ENCODE peak calls at places on chromosome 20, in four cellular contexts. One of them, this sample, is unnamed.

GRCh38 chr20:44589522-44589921 is 7.1 kb downstream of the PKIG start:
- DNase-seq in DND-41: no peak
- DNase-seq in fibroblast of lung: no peak
- DNase-seq in keratinocyte: no peak
- DNase-seq in this sample: no peak

GRCh38 chr20:43846516-43846905 is 68.1 kb upstream of the TOX2 start:
- DNase-seq in fibroblast of lung: no peak
- DNase-seq in keratinocyte: no peak
- DNase-seq in DND-41: peak; percentile 30
- DNase-seq in this sample: no peak

GRCh38 chr20:41524980-41525613 is 93.1 kb downstream of the CHD6 start:
- DNase-seq in keratinocyte: no peak
- DNase-seq in DND-41: no peak
- DNase-seq in fibroblast of lung: peak; percentile 4
- DNase-seq in this sample: no peak

GRCh38 chr20:51712501-51713212 is 55.5 kb downstream of the ATP9A start:
- DNase-seq in keratinocyte: no peak
- DNase-seq in fibroblast of lung: peak; percentile 51
- DNase-seq in DND-41: no peak
- DNase-seq in this sample: no peak

GRCh38 chr20:1566701-1567100 is 9.2 kb upstream of the SIRPD start:
- DNase-seq in DND-41: no peak
- DNase-seq in keratinocyte: peak; percentile 50
- DNase-seq in fibroblast of lung: no peak
- DNase-seq in this sample: no peak

GRCh38 chr20:48194578-48194977 is 409.3 kb upstream of the SULF2 start:
- DNase-seq in fibroblast of lung: no peak
- DNase-seq in keratinocyte: no peak
- DNase-seq in DND-41: no peak
- DNase-seq in this sample: no peak

GRCh38 chr20:58511861-58512260 is 3.3 kb downstream of the APCDD1L start:
- DNase-seq in fibroblast of lung: peak; percentile 43
- DNase-seq in keratinocyte: no peak
- DNase-seq in DND-41: no peak
- DNase-seq in this sample: no peak

GRCh38 chr20:43404880-43405279 is 52.8 kb upstream of the SRSF6 start:
- DNase-seq in fibroblast of lung: no peak
- DNase-seq in keratinocyte: no peak
- DNase-seq in DND-41: no peak
- DNase-seq in this sample: peak; percentile 2

GRCh38 chr20:11375966-11376365 is 541.7 kb upstream of the BTBD3 start:
- DNase-seq in keratinocyte: no peak
- DNase-seq in fibroblast of lung: no peak
- DNase-seq in DND-41: no peak
- DNase-seq in this sample: no peak

GRCh38 chr20:18628330-18628941 is 40.6 kb downstream of the DTD1 start:
- DNase-seq in DND-41: peak; percentile 12
- DNase-seq in keratinocyte: no peak
- DNase-seq in fibroblast of lung: no peak
- DNase-seq in this sample: peak; percentile 22

GRCh38 chr20:30811896-30812671 is 445.4 kb upstream of the DEFB115 start:
- DNase-seq in fibroblast of lung: peak; percentile 49
- DNase-seq in keratinocyte: no peak
- DNase-seq in DND-41: no peak
- DNase-seq in this sample: peak; percentile 27

GRCh38 chr20:4225778-4226177 is 210.4 kb upstream of the RNF24 start:
- DNase-seq in keratinocyte: no peak
- DNase-seq in fibroblast of lung: peak; percentile 97
- DNase-seq in DND-41: no peak
- DNase-seq in this sample: no peak

GRCh38 chr20:41446471-41446870 is 79.9 kb upstream of the EMILIN3 start:
- DNase-seq in DND-41: no peak
- DNase-seq in fibroblast of lung: no peak
- DNase-seq in keratinocyte: no peak
- DNase-seq in this sample: no peak

GRCh38 chr20:33323236-33323635 is 40.2 kb downstream of the BPIFB1 start:
- DNase-seq in keratinocyte: no peak
- DNase-seq in fibroblast of lung: no peak
- DNase-seq in DND-41: no peak
- DNase-seq in this sample: no peak

GRCh38 chr20:56783826-56784225 is 154.7 kb downstream of the TFAP2C start:
- DNase-seq in fibroblast of lung: no peak
- DNase-seq in DND-41: no peak
- DNase-seq in keratinocyte: no peak
- DNase-seq in this sample: no peak

GRCh38 chr20:57838670-57839142 is 128.9 kb upstream of the PMEPA1 start:
- DNase-seq in DND-41: peak; percentile 77
- DNase-seq in fibroblast of lung: no peak
- DNase-seq in keratinocyte: no peak
- DNase-seq in this sample: no peak

GRCh38 chr20:57708694-57709673 is 831 bp downstream of the PMEPA1 start:
- DNase-seq in fibroblast of lung: no peak
- DNase-seq in keratinocyte: no peak
- DNase-seq in DND-41: no peak
- DNase-seq in this sample: no peak

GRCh38 chr20:57312138-57312537 is 17.5 kb upstream of the SPO11 start:
- DNase-seq in fibroblast of lung: no peak
- DNase-seq in keratinocyte: no peak
- DNase-seq in DND-41: no peak
- DNase-seq in this sample: no peak

GRCh38 chr20:5786930-5787826 is 37.0 kb downstream of the SHLD1 start:
- DNase-seq in keratinocyte: no peak
- DNase-seq in fibroblast of lung: peak; percentile 73
- DNase-seq in DND-41: no peak
- DNase-seq in this sample: no peak

GRCh38 chr20:51767867-51768758 is at the start of gene ATP9A:
- DNase-seq in keratinocyte: no peak
- DNase-seq in fibroblast of lung: peak; percentile 21
- DNase-seq in DND-41: no peak
- DNase-seq in this sample: no peak

GRCh38 chr20:18180815-18181214 is 43.2 kb downstream of the KAT14 start:
- DNase-seq in DND-41: no peak
- DNase-seq in keratinocyte: no peak
- DNase-seq in fibroblast of lung: no peak
- DNase-seq in this sample: no peak

GRCh38 chr20:9040874-9041524 is 27.9 kb upstream of the PLCB4 start:
- DNase-seq in DND-41: no peak
- DNase-seq in fibroblast of lung: peak; percentile 21
- DNase-seq in keratinocyte: no peak
- DNase-seq in this sample: no peak

GRCh38 chr20:370977-371754 is 9.4 kb upstream of the TRIB3 start:
- DNase-seq in keratinocyte: no peak
- DNase-seq in fibroblast of lung: no peak
- DNase-seq in DND-41: no peak
- DNase-seq in this sample: no peak

GRCh38 chr20:44585042-44585968 is 2.9 kb downstream of the PKIG start:
- DNase-seq in fibroblast of lung: no peak
- DNase-seq in keratinocyte: no peak
- DNase-seq in DND-41: no peak
- DNase-seq in this sample: peak; percentile 76

GRCh38 chr20:43398676-43399324 is 58.9 kb upstream of the SRSF6 start:
- DNase-seq in keratinocyte: no peak
- DNase-seq in DND-41: no peak
- DNase-seq in fibroblast of lung: no peak
- DNase-seq in this sample: no peak

GRCh38 chr20:54140486-54140885 is 33.3 kb downstream of the CYP24A1 start:
- DNase-seq in fibroblast of lung: no peak
- DNase-seq in keratinocyte: no peak
- DNase-seq in DND-41: no peak
- DNase-seq in this sample: no peak

GRCh38 chr20:54139188-54139587 is 34.6 kb downstream of the CYP24A1 start:
- DNase-seq in DND-41: no peak
- DNase-seq in fibroblast of lung: no peak
- DNase-seq in keratinocyte: no peak
- DNase-seq in this sample: no peak

GRCh38 chr20:54137115-54137514 is 36.7 kb downstream of the CYP24A1 start:
- DNase-seq in DND-41: no peak
- DNase-seq in fibroblast of lung: no peak
- DNase-seq in keratinocyte: no peak
- DNase-seq in this sample: no peak

GRCh38 chr20:54140067-54140466 is 33.7 kb downstream of the CYP24A1 start:
- DNase-seq in keratinocyte: no peak
- DNase-seq in DND-41: no peak
- DNase-seq in fibroblast of lung: no peak
- DNase-seq in this sample: no peak

GRCh38 chr20:54138427-54138826 is 35.4 kb downstream of the CYP24A1 start:
- DNase-seq in DND-41: no peak
- DNase-seq in keratinocyte: no peak
- DNase-seq in fibroblast of lung: no peak
- DNase-seq in this sample: no peak
- H4K20me1 ChIP-seq in DND-41: no peaks in the 10 kb centered on the region
- H4K20me1 ChIP-seq in keratinocyte: no peaks in the 10 kb centered on the region
- H4K20me1 ChIP-seq in fibroblast of lung: no peaks in the 10 kb centered on the region
- H4K20me1 ChIP-seq in this sample: no peaks in the 10 kb centered on the region

GRCh38 chr20:15900443-15900842 is 672.8 kb downstream of the KIF16B start:
- DNase-seq in keratinocyte: no peak
- DNase-seq in DND-41: no peak
- DNase-seq in fibroblast of lung: no peak
- DNase-seq in this sample: no peak
- H3K4me1 ChIP-seq in keratinocyte: no peaks in the 10 kb centered on the region
- H3K4me1 ChIP-seq in DND-41: peaks cover 4% of the 10 kb centered on the region
- H3K4me1 ChIP-seq in fibroblast of lung: no peaks in the 10 kb centered on the region
- H3K4me1 ChIP-seq in this sample: no peaks in the 10 kb centered on the region

DNA sequence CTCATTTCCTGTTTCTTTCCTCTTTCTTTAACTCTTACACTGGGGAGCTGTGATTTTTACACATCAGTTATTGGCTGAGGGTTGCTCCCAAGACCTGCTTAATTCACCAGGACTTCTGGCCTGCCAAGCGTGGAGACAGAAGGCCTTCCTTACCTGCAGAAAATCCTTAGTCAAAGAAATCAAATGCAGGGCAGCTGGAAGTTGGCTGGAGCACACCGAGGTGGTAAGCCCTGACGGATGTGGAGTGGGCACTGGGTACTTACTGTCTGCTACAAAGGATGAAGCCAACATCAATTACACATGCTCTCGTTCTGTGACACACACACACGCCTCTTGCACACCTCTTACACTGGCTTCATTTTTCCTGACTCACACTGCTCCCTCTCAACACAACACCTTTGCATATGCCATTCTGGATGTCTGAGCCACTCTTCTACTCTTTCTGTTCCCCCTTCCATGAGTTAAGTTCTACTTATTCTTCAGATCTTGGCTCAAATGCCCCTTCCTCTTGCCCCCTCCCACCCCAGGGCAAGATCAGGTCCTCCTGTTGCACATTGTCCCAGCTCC is 61.6 kb downstream of the TTI1 start:
- DNase-seq in fibroblast of lung: no peak
- DNase-seq in DND-41: no peak
- DNase-seq in keratinocyte: no peak
- DNase-seq in this sample: no peak
- TF ChIP-seq CTCF in fibroblast of lung: no peak
- TF ChIP-seq CTCF in DND-41: no peak
- TF ChIP-seq CTCF in keratinocyte: no peak
- TF ChIP-seq CTCF in this sample: no peak

DNA sequence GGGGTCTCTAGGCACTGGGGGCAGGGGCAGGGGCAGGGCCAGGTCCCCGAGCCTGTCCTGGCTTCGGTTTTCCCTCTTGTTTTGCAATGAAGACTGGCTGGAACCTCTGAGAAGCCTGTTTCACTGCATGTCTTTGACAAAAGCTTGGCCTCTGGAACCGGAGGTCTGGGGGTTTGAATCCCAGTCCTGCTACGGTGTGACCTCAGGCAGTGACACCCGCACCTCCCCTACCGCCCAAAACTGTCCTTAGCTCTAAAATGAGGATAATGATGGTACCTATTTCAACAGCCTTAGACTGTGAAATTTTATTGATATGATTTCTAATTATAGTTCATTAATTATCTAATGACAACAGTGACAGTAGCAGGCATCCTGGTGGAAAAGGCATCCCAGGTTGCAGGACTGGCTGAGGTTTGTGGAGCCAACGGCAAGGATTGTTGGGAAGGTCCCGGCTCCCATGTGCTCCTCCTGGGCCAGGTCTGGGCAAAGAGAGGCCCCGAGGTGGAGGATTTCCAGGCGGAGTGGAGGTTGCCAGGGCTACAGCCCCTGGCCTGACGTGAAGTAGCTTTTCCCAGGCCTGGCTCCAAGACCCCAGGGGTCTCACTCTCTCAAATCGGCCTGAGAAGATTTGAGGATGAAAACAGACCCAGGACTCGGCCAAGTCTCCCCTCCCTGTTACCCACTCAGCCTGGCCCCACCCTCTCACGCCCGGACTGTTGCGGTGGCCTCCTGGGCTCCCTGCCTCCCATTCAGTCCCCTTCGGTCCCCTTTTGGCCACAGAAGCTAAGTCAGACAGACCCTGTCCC is 57.9 kb downstream of the SNAI1 start:
- DNase-seq in DND-41: no peak
- DNase-seq in keratinocyte: no peak
- DNase-seq in fibroblast of lung: no peak
- DNase-seq in this sample: no peak
- H4K20me1 ChIP-seq in DND-41: peaks cover 9% of the 10 kb centered on the region
- H4K20me1 ChIP-seq in keratinocyte: no peaks in the 10 kb centered on the region
- H4K20me1 ChIP-seq in fibroblast of lung: no peaks in the 10 kb centered on the region
- H4K20me1 ChIP-seq in this sample: no peaks in the 10 kb centered on the region

GRCh38 chr20:64257107-64257757 is 1.7 kb downstream of the PCMTD2 start:
- DNase-seq in DND-41: no peak
- DNase-seq in keratinocyte: no peak
- DNase-seq in fibroblast of lung: no peak
- DNase-seq in this sample: no peak
- H3K4me1 ChIP-seq in DND-41: peaks cover 40% of the 10 kb centered on the region
- H3K4me1 ChIP-seq in keratinocyte: peaks cover 9% of the 10 kb centered on the region
- H3K4me1 ChIP-seq in fibroblast of lung: peaks cover 4% of the 10 kb centered on the region
- H3K4me1 ChIP-seq in this sample: peaks cover 28% of the 10 kb centered on the region

GRCh38 chr20:36399147-36399968 is 93.2 kb downstream of the DLGAP4 start:
- DNase-seq in keratinocyte: peak; percentile 5
- DNase-seq in fibroblast of lung: peak; percentile 11
- DNase-seq in DND-41: peak; percentile 48
- DNase-seq in this sample: peak; percentile 72
- TF ChIP-seq CTCF in keratinocyte: peak; percentile 64
- TF ChIP-seq CTCF in fibroblast of lung: peak; percentile 25
- TF ChIP-seq CTCF in DND-41: peak; percentile 63
- TF ChIP-seq CTCF in this sample: peak; percentile 85

DNA sequence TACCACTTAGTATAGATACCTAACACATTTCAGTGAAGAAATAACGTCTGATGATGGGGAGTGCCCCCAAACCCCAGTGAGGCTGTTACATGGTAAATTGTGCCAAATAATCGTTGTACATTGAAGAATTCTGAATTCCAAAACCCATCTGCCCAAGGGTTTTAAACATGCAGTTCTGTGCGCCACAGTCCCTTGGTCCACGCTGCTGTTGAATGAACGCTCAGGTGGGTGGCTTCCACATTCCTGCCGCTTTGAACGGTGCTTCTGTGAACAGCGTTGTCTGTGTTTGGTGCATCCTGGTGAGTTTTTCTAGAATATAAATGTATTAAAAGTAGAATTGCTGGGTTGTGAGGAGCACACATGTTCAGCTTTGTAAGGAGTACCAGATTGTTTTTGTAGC is 2.9 kb downstream of the GID8 start:
- DNase-seq in fibroblast of lung: no peak
- DNase-seq in DND-41: no peak
- DNase-seq in keratinocyte: no peak
- DNase-seq in this sample: no peak
- H4K20me1 ChIP-seq in fibroblast of lung: no peaks in the 10 kb centered on the region
- H4K20me1 ChIP-seq in DND-41: peaks cover 50% of the 10 kb centered on the region
- H4K20me1 ChIP-seq in keratinocyte: no peaks in the 10 kb centered on the region
- H4K20me1 ChIP-seq in this sample: peaks cover 16% of the 10 kb centered on the region